ENCODE peak calls at places on chromosomes 7 and 10, in nine cellular contexts. Q is fibroblast of the aortic adventitia, G is heart left ventricle, J is neural progenitor cell, F is colonic mucosa, R is endothelial cell of umbilical vein, M is adrenal gland, P is hepatocyte, D is choroid plexus epithelial cell. C is an unnamed sample.

GRCh38 chr10:85791846-85792532 is 574.6 kb downstream of the GRID1 start:
- DNase-seq in D (peak; percentile 8), G (no peak), J (peak; percentile 30), M (no peak), Q (no peak), F (no peak), P (peak; percentile 38), R (no peak), C (no peak)

GRCh38 chr7:159042639-159043101 is 102.0 kb downstream of the VIPR2 start:
- DNase-seq in D (no peak), Q (no peak), P (no peak), F (peak; percentile 15), M (peak; percentile 9), R (no peak), G (no peak), J (no peak), C (no peak)

GRCh38 chr10:61810263-61810662 is 91.2 kb upstream of the ARID5B start:
- DNase-seq in D (no peak), R (no peak), M (no peak), F (no peak), G (no peak), P (no peak), Q (no peak), J (no peak), C (no peak)

GRCh38 chr10:125375210-125375609 is 214.8 kb upstream of the CTBP2 start:
- DNase-seq in F (no peak), G (no peak), D (peak; percentile 5), Q (no peak), R (no peak), M (no peak), P (no peak), J (no peak), C (no peak)

GRCh38 chr7:44565795-44566559 is 7.7 kb downstream of the DDX56 start:
- DNase-seq in J (no peak), D (no peak), F (no peak), M (no peak), G (no peak), R (no peak), Q (no peak), P (no peak), C (no peak)

GRCh38 chr7:93119191-93119905 is 1.6 kb upstream of the SAMD9 start:
- DNase-seq in D (peak; percentile 85), J (no peak), P (no peak), Q (peak; percentile 16), M (no peak), R (no peak), G (no peak), F (no peak), C (peak; percentile 30)

GRCh38 chr7:151404216-151405011 is 5.4 kb downstream of the WDR86 start:
- DNase-seq in J (no peak), P (peak; percentile 38), G (no peak), R (no peak), D (peak; percentile 75), F (no peak), Q (peak; percentile 65), M (no peak), C (no peak)

GRCh38 chr7:149209518-149210269 is 14.3 kb downstream of the ZNF282 start:
- DNase-seq in G (no peak), D (peak; percentile 88), Q (peak; percentile 59), M (peak; percentile 73), P (peak; percentile 60), J (peak; percentile 72), R (peak; percentile 59), F (peak; percentile 51), C (no peak)

GRCh38 chr7:129184979-129185670 is 3.3 kb upstream of the SMO start:
- DNase-seq in Q (no peak), P (no peak), D (no peak), F (no peak), R (no peak), G (no peak), J (no peak), M (no peak), C (no peak)

GRCh38 chr7:151426486-151426905 is 13.4 kb downstream of the CRYGN start:
- DNase-seq in F (peak; percentile 52), J (no peak), G (peak; percentile 62), R (peak; percentile 47), P (peak; percentile 68), D (peak; percentile 98), Q (peak; percentile 95), M (peak; percentile 87), C (peak; percentile 49)

GRCh38 chr10:92886334-92886961 is 38.1 kb downstream of the EXOC6 start:
- DNase-seq in F (no peak), P (peak; percentile 20), M (no peak), J (no peak), R (no peak), D (peak; percentile 37), Q (peak; percentile 9), G (no peak), C (no peak)

GRCh38 chr10:14329609-14330246 is 996 bp downstream of the FRMD4A start:
- DNase-seq in F (no peak), D (no peak), R (no peak), P (no peak), Q (no peak), G (no peak), M (no peak), J (peak; percentile 39), C (no peak)

DNA sequence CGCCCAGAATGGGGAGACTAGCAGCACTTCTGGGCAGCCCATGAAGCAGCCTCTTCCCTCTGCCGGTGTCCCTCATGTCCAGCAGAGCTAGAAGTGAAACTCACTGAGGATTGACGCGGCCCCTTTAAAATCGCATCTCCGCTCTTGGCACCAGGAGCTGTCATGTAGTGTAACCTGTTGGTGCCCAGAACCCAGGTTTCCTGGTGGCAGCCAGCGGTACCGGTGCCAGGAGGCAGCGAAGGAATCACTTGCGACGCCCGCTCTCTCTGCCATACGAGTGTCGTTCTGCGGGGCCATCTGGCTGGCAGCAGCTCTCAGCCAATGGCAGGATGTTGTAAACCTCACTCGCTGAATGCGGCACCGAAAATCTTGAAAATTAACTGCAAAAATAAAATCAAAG is 82.7 kb downstream of the CUX1 start:
- DNase-seq in G (peak; percentile 69), P (no peak), R (no peak), D (no peak), M (no peak), Q (no peak), F (no peak), J (no peak), C (no peak)
- H3K4me3 ChIP-seq in G (peak overlapping the region; percentile 31), P (no peak overlapping the region), R (no peak overlapping the region), D (no peak overlapping the region), M (no peak overlapping the region), Q (peak overlapping the region; percentile 37), F (no peak overlapping the region), J (no peak overlapping the region), C (peak overlapping the region; percentile 44)

DNA sequence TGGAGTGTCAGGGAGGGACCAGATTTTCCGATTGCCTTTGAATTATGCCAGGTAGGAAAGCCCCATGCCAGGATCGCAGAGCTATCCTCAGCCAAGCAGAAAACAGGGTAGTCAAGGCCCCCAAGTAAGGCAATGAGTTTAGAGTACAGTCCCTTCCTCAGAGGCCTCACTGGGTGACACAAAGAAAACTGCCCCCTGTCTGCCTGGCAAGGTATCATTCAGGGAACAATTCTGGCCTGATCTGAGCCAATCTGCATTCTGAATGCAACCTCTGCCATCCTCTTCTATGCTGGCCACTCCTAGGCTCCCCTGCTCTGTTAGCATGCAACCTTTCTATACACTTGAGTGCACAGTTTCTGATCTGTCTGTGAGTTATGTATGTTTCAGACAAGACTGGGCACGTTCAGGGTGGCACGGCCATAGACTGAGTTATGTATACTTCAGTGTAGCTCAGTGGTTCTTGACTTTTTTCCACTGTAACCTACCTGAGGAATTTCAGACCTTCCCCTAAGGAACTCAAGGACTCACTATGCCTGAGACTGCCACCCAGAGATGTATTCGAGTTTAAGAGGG is 336.8 kb downstream of the PLXNA4 start:
- DNase-seq in D (no peak), P (no peak), Q (no peak), G (no peak), F (no peak), M (no peak), J (no peak), R (no peak), C (no peak)
- TF ChIP-seq CTCF in D (no peak), P (no peak), Q (no peak), G (no peak), F (no peak), M (no peak), J (peak; percentile 14), R (no peak), C (no peak)

DNA sequence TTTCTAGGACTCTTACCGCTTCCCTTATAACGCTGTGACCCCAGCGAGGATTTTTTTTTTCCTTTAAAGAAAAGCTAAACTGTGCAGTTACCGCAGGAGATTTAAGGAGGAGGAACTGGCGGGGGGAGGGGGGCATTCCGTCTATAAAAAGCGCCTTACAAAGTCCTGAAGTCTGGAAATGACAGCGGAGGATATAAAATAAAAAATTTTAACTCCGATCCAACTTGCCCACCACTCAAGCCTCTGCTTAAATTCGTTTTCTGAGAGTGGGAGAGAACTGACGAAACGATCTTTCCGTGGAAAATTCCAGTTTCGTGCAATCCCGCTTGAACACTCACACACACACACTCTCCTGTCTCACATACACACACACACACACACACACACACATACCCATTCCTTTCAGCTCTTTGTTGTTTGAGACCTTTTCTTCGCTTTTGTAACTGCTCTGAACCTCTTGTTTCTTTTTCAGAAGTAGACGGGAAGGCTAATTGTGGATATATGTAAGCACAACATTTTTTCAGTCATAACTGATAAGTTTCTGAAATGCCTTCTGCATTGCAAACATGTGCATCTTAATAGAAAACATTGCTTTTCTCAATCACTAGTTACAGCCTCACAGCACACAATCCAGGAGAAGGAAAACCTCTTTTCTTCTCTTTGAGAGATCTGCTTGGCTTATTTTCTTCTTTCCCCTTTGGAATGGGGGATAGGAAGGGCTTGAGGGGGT is 748 bp downstream of the HPSE2 start:
- DNase-seq in R (no peak), P (peak; percentile 8), M (no peak), J (peak; percentile 58), Q (peak; percentile 16), G (no peak), F (no peak), D (peak; percentile 12), C (no peak)
- H3K4me3 ChIP-seq in R (no peak overlapping the region), P (peak overlapping the region; percentile 71), M (no peak overlapping the region), J (peak overlapping the region; percentile 59), Q (no peak overlapping the region), G (peak overlapping the region; percentile 48), F (peak overlapping the region; percentile 27), D (no peak overlapping the region), C (no peak overlapping the region)

DNA sequence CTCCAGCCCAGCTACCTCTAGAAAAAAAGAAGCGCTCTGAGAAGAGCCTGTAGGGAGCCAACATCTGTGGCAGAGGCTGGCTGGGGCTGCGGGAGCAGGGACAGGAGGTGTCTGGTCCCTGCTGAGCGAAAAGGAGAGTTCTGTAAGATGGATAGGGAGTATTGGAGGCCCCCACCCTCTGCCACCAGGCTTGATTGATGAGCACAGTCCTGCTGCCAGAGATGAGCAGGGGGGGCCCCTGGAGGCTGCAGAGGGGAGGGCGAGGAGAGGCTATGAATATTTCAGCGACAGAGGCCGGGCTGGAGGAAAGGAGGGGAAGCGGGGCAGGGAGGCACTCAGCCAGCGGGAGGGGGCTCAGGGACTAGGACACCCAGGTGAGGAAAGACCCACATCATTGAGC is 44.5 kb upstream of the HSPB1 start:
- DNase-seq in R (no peak), D (no peak), P (no peak), F (no peak), Q (no peak), J (peak; percentile 28), G (no peak), M (no peak), C (no peak)
- TF ChIP-seq CTCF in R (no peak), D (peak; percentile 22), P (no peak), F (no peak), Q (no peak), J (peak; percentile 18), G (no peak), M (no peak), C (no peak)

DNA sequence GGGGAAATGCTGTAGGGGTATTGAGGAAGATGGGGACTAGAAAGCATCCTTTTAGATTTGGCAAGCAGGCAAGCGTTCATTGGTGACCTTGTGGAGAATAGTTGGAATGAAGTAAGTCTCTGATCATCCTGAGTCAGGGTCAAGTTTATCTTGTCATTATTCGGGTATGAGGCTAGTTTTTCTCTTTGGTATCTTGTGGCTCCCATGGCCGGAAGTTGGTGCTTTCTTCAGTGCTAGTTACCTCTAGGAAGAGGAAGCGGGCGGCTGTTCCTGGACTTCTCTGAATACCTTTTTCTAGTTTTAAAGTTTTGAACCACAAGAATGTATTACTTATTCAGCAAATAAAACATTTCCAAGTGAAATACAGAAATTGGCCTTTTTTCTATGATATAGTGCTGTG is 9.2 kb downstream of the CREM start:
- DNase-seq in G (no peak), F (no peak), Q (no peak), P (no peak), J (no peak), D (peak; percentile 15), R (no peak), M (no peak), C (no peak)
- H3K4me3 ChIP-seq in G (no peak overlapping the region), F (no peak overlapping the region), Q (no peak overlapping the region), P (no peak overlapping the region), J (no peak overlapping the region), D (no peak overlapping the region), R (no peak overlapping the region), M (no peak overlapping the region), C (no peak overlapping the region)

C was measured in BJ.